ENCODE peak calls at places on chromosomes 2 and 18, in eight cellular contexts. I is A549, M is T-helper 17 cell, H is ovary, F is astrocyte, Y is right cardiac atrium, U is tibial artery, S is heart right ventricle. J is an unnamed sample. For H3K9me3, the result is how much of the 10 kb centered on the place peaks cover.

GRCh38 chr2:95024960-95025405 is 525 bp upstream of the MAL start:
- DNase-seq in S (no peak), I (no peak), U (no peak), F (no peak), Y (peak), M (no peak), H (no peak), J (no peak)

GRCh38 chr2:179106342-179107178 is 56.6 kb upstream of the CCDC141 start:
- DNase-seq in U (no peak), Y (peak), M (no peak), F (peak), I (peak), H (no peak), S (no peak), J (peak)

GRCh38 chr18:28407681-28408080 is 230.8 kb upstream of the CDH2 start:
- DNase-seq in F (peak), M (no peak), Y (no peak), U (no peak), H (no peak), S (no peak), I (no peak), J (no peak)

GRCh38 chr2:100733344-100734187 is 86.4 kb upstream of the NPAS2 start:
- DNase-seq in U (no peak), S (peak), H (no peak), M (no peak), F (peak), Y (peak), I (no peak), J (peak)

GRCh38 chr18:35479911-35480586 is 17.7 kb downstream of the INO80C start:
- DNase-seq in H (no peak), Y (no peak), U (no peak), I (no peak), M (no peak), F (no peak), S (no peak), J (no peak)

GRCh38 chr2:206736935-206737334 is 18.7 kb upstream of the DYTN start:
- DNase-seq in I (no peak), M (no peak), Y (no peak), H (no peak), S (no peak), F (no peak), U (no peak), J (no peak)

GRCh38 chr2:240946046-240946445 is 39.9 kb downstream of the CROCC2 start:
- DNase-seq in U (no peak), S (no peak), I (no peak), M (peak), Y (no peak), H (peak), F (no peak), J (no peak)

GRCh38 chr18:48613589-48613988 is 74.8 kb downstream of the CTIF start:
- DNase-seq in H (peak), U (peak), I (no peak), F (no peak), S (peak), M (no peak), Y (peak), J (no peak)

GRCh38 chr18:36536426-36536825 is 238.9 kb downstream of the FHOD3 start:
- DNase-seq in I (no peak), U (no peak), S (no peak), H (no peak), Y (no peak), M (no peak), F (no peak), J (no peak)

GRCh38 chr2:218230882-218231281 is 13.9 kb downstream of the ARPC2 start:
- DNase-seq in U (no peak), M (no peak), I (peak), F (peak), H (no peak), S (no peak), Y (no peak), J (no peak)

GRCh38 chr18:10152475-10152874 is 238.7 kb downstream of the VAPA start:
- DNase-seq in I (no peak), F (no peak), Y (no peak), U (no peak), S (no peak), H (no peak), M (no peak), J (no peak)

GRCh38 chr2:152542344-152542994 is 174.8 kb downstream of the PRPF40A start:
- DNase-seq in M (no peak), Y (no peak), H (no peak), S (no peak), F (no peak), I (no peak), U (no peak), J (no peak)

GRCh38 chr2:36450466-36451196 is 95.1 kb downstream of the CRIM1 start:
- DNase-seq in H (no peak), F (peak), S (no peak), I (no peak), M (no peak), U (no peak), Y (no peak), J (peak)

GRCh38 chr18:75489493-75490190 is 62.1 kb upstream of the SMIM21 start:
- DNase-seq in M (no peak), S (no peak), Y (no peak), H (no peak), F (peak), I (peak), U (no peak), J (peak)

GRCh38 chr2:1835581-1836201 is 91.4 kb upstream of the PXDN start:
- DNase-seq in Y (no peak), S (no peak), M (no peak), U (peak), I (no peak), F (no peak), H (no peak), J (no peak)

GRCh38 chr2:29747786-29748470 is 173.5 kb downstream of the ALK start:
- DNase-seq in S (no peak), Y (no peak), I (peak), M (no peak), F (peak), H (no peak), U (no peak), J (peak)

GRCh38 chr18:73043231-73044000 is 175.6 kb upstream of the NETO1 start:
- DNase-seq in H (no peak), M (no peak), F (no peak), S (no peak), I (no peak), Y (no peak), U (no peak), J (no peak)

GRCh38 chr2:161316686-161317085 is 8.5 kb downstream of the PSMD14 start:
- DNase-seq in S (no peak), F (no peak), I (no peak), Y (no peak), H (no peak), U (no peak), M (no peak), J (no peak)

GRCh38 chr18:73119574-73119973 is 251.8 kb upstream of the NETO1 start:
- DNase-seq in S (no peak), U (no peak), F (no peak), H (no peak), M (no peak), Y (no peak), I (no peak), J (no peak)

GRCh38 chr2:69054431-69054830 is 41.5 kb downstream of the ANTXR1 start:
- DNase-seq in H (no peak), I (no peak), U (no peak), Y (no peak), S (no peak), F (peak), M (no peak), J (no peak)

GRCh38 chr2:224357098-224357901 is 44.6 kb downstream of the FAM124B start:
- DNase-seq in H (peak), Y (no peak), F (peak), U (no peak), M (peak), S (no peak), I (peak), J (peak)

GRCh38 chr2:68251855-68252406 is 401 bp downstream of the PPP3R1 start:
- DNase-seq in H (peak), Y (peak), F (no peak), M (peak), I (no peak), S (peak), U (no peak), J (peak)

GRCh38 chr18:59561596-59561995 is 135.6 kb downstream of the CCBE1 start:
- DNase-seq in M (no peak), H (no peak), S (no peak), Y (no peak), U (no peak), I (no peak), F (no peak), J (no peak)

GRCh38 chr2:150606380-150607060 is 119.1 kb upstream of the RND3 start:
- DNase-seq in U (no peak), H (no peak), M (no peak), S (no peak), F (no peak), I (no peak), Y (no peak), J (no peak)

GRCh38 chr2:46032996-46033395 is 264.2 kb upstream of the EPAS1 start:
- DNase-seq in U (no peak), I (peak), M (no peak), S (no peak), Y (no peak), F (no peak), H (no peak), J (peak)

GRCh38 chr2:216474925-216475670 is 23.5 kb upstream of the RPL37A start:
- DNase-seq in U (no peak), F (no peak), M (no peak), H (no peak), Y (no peak), S (no peak), I (no peak), J (no peak)

GRCh38 chr2:9665903-9666302 is 35.1 kb upstream of the YWHAQ start:
- DNase-seq in U (no peak), S (no peak), Y (no peak), H (no peak), F (peak), M (no peak), I (no peak), J (peak)

GRCh38 chr18:74290831-74291770 is 662 bp downstream of the CYB5A start:
- DNase-seq in M (peak), U (no peak), I (no peak), Y (peak), S (no peak), F (no peak), H (peak), J (no peak)

DNA sequence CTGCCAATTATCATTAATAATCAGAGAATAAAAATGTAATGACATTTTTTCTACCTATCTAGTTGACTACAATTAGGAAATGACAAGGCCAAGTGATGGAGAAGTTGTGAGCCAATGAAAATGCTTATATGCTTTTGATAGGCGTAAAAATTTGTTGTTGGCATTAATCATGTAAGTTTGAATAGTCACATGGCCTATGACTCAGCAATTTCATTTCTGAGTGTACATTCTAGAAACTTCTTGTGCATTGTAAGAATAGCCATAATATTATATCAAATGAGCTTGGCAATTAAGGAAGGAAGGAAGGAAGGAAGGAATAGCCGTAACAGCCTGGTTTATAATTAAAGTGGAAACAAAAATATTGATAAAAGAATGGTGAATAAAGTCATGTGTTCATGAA is 179.9 kb downstream of the PTH2R start:
- DNase-seq in M (no peak), Y (no peak), U (no peak), H (no peak), F (no peak), I (no peak), S (no peak), J (no peak)
- H3K9me3 ChIP-seq in M (under half), Y (under half), U (under half), H (under half), F (under half), I (under half), S (under half), J (under half)

DNA sequence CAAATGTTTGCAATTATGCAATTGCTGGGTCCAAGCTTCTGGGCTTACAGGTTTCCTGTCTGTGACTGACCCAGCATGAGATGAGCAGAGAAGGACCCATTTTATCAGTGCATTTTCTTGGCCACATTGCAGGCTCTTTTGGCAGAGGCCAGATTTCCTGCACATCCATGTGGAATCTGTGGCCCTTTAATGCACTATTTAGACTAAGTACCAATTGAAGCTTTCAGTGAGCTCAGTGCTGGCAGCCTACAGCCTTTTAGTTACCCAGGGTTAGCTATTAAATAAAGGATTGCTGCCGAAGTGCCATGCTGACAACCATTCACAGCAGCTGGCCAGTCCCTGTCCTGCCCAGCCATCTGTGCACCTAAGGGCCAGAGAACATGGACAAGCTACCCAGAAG is 165.0 kb downstream of the ANKRD30B start:
- DNase-seq in I (no peak), S (no peak), M (no peak), Y (no peak), H (no peak), U (no peak), F (no peak), J (peak)
- H3K9me3 ChIP-seq in I (under half), S (under half), M (under half), Y (under half), H (under half), U (under half), F (under half), J (under half)

DNA sequence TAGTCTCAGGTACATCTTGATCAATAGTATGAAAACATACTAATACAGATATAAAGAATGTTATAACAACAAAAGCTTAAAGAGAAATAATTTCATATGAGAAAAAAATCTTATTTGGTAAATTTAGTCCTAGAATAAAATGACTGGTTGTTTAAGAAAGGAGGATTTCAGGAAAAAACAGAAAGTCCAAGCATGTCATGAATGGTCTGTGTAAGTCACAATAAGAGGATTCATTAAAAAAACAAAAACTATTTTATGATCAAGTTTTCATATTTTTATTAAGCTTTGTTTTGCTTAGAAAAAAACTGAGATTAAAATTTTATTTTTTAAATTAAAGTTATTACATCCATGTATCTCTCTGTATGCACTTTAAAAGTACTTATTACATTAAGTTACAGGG is 353.9 kb upstream of the SPHKAP start:
- DNase-seq in U (no peak), F (peak), M (no peak), I (no peak), S (no peak), Y (no peak), H (no peak), J (no peak)
- H3K9me3 ChIP-seq in U (under half), F (under half), M (under half), I (under half), S (under half), Y (under half), H (under half), J (under half)

DNA sequence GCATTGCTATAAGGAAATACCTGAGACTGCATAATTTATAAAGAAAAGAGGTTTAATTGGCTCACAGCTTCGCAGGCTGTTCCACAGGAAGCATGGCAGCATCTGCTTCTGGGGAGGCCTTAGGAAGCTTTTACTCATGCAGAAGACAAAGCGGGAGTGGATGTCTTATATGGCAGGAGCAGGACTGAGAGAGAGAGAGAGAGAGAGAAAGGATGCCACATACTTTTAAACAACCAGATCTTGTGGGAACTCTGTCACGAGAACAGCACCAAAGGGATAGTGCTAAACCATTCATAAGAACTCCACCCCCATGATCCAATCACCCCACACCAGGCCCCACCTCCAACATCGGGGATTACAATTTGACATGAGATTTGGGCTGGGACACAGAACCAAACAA is 8.8 kb downstream of the IL1B start:
- DNase-seq in I (no peak), Y (no peak), U (no peak), M (no peak), S (no peak), F (no peak), H (no peak), J (no peak)
- H3K9me3 ChIP-seq in I (under half), Y (under half), U (under half), M (under half), S (under half), F (under half), H (under half), J (under half)

DNA sequence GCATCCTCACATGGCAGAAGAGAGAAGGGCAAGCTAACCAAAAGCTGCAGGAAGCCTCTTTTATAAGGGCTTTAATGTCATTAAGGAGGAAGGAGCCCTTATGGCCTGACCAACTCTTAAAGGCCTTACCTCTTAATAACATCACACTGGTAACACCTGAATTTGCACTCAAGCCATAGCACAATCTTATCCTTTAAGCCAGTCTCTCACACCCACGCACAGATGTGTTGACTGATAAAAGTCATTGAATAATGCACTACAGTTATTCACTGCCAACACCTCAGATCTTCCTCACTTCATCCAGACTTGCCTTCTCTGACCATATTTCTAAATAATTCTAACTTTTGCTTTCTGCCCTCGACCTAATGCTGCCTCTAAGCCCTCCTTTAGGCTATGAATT is 516.8 kb downstream of the ADCYAP1 start:
- DNase-seq in Y (no peak), F (no peak), S (no peak), U (no peak), H (no peak), I (no peak), M (no peak), J (no peak)
- H3K9me3 ChIP-seq in Y (under half), F (under half), S (under half), U (under half), H (under half), I (under half), M (under half), J (under half)